ENCODE peak calls at places on chromosome 13, in eight cellular contexts. One of them, this sample, is unnamed.
A peak's percentile ranks its signal among the peaks of the same experiment; 100 is the strongest.

GRCh38 chr13:48334534-48335127 is 31.1 kb downstream of the RB1 start:
- DNase-seq in activated CD4-positive, alpha-beta T cell treated with anti-CD3 and anti-CD28 coated beads, Interleukin-2, amount 50 U/mL, for 48 hours: no peak
- DNase-seq in stimulated activated CD4-positive, alpha-beta T cell treated with anti-CD3 and anti-CD28 coated beads, Interleukin-1b, Interleukin-23, amount 100 ng/mL, for 48 hours: no peak
- DNase-seq in fibroblast of gingiva: peak; percentile 44
- DNase-seq in cardiac muscle cell: peak; percentile 5
- DNase-seq in astrocyte of the spinal cord: peak; percentile 59
- DNase-seq in skeletal muscle cell: no peak
- DNase-seq in effector memory CD4-positive, alpha-beta T cell: no peak
- DNase-seq in this sample: peak; percentile 24

GRCh38 chr13:106143392-106143791 is 392.1 kb downstream of the EFNB2 start:
- DNase-seq in activated CD4-positive, alpha-beta T cell treated with anti-CD3 and anti-CD28 coated beads, Interleukin-2, amount 50 U/mL, for 48 hours: no peak
- DNase-seq in stimulated activated CD4-positive, alpha-beta T cell treated with anti-CD3 and anti-CD28 coated beads, Interleukin-1b, Interleukin-23, amount 100 ng/mL, for 48 hours: no peak
- DNase-seq in fibroblast of gingiva: peak; percentile 86
- DNase-seq in cardiac muscle cell: no peak
- DNase-seq in astrocyte of the spinal cord: peak; percentile 39
- DNase-seq in skeletal muscle cell: no peak
- DNase-seq in effector memory CD4-positive, alpha-beta T cell: no peak
- DNase-seq in this sample: no peak

GRCh38 chr13:46087481-46087880 is 17.4 kb downstream of the CPB2 start:
- DNase-seq in activated CD4-positive, alpha-beta T cell treated with anti-CD3 and anti-CD28 coated beads, Interleukin-2, amount 50 U/mL, for 48 hours: no peak
- DNase-seq in stimulated activated CD4-positive, alpha-beta T cell treated with anti-CD3 and anti-CD28 coated beads, Interleukin-1b, Interleukin-23, amount 100 ng/mL, for 48 hours: no peak
- DNase-seq in fibroblast of gingiva: no peak
- DNase-seq in cardiac muscle cell: no peak
- DNase-seq in astrocyte of the spinal cord: no peak
- DNase-seq in skeletal muscle cell: no peak
- DNase-seq in effector memory CD4-positive, alpha-beta T cell: no peak
- DNase-seq in this sample: no peak

GRCh38 chr13:61110804-61111203 is 304.8 kb downstream of the PCDH20 start:
- DNase-seq in activated CD4-positive, alpha-beta T cell treated with anti-CD3 and anti-CD28 coated beads, Interleukin-2, amount 50 U/mL, for 48 hours: no peak
- DNase-seq in stimulated activated CD4-positive, alpha-beta T cell treated with anti-CD3 and anti-CD28 coated beads, Interleukin-1b, Interleukin-23, amount 100 ng/mL, for 48 hours: no peak
- DNase-seq in fibroblast of gingiva: no peak
- DNase-seq in cardiac muscle cell: no peak
- DNase-seq in astrocyte of the spinal cord: no peak
- DNase-seq in skeletal muscle cell: no peak
- DNase-seq in effector memory CD4-positive, alpha-beta T cell: no peak
- DNase-seq in this sample: no peak

GRCh38 chr13:110957181-110957884 is 42.5 kb upstream of the ANKRD10 start:
- DNase-seq in activated CD4-positive, alpha-beta T cell treated with anti-CD3 and anti-CD28 coated beads, Interleukin-2, amount 50 U/mL, for 48 hours: no peak
- DNase-seq in stimulated activated CD4-positive, alpha-beta T cell treated with anti-CD3 and anti-CD28 coated beads, Interleukin-1b, Interleukin-23, amount 100 ng/mL, for 48 hours: no peak
- DNase-seq in fibroblast of gingiva: no peak
- DNase-seq in cardiac muscle cell: no peak
- DNase-seq in astrocyte of the spinal cord: peak; percentile 20
- DNase-seq in skeletal muscle cell: no peak
- DNase-seq in effector memory CD4-positive, alpha-beta T cell: no peak
- DNase-seq in this sample: no peak

GRCh38 chr13:112077729-112078128 is 10.8 kb downstream of the SOX1 start:
- DNase-seq in activated CD4-positive, alpha-beta T cell treated with anti-CD3 and anti-CD28 coated beads, Interleukin-2, amount 50 U/mL, for 48 hours: no peak
- DNase-seq in stimulated activated CD4-positive, alpha-beta T cell treated with anti-CD3 and anti-CD28 coated beads, Interleukin-1b, Interleukin-23, amount 100 ng/mL, for 48 hours: no peak
- DNase-seq in fibroblast of gingiva: no peak
- DNase-seq in cardiac muscle cell: no peak
- DNase-seq in astrocyte of the spinal cord: no peak
- DNase-seq in skeletal muscle cell: no peak
- DNase-seq in effector memory CD4-positive, alpha-beta T cell: no peak
- DNase-seq in this sample: no peak

GRCh38 chr13:33249066-33249465 is 36.5 kb downstream of the STARD13 start:
- DNase-seq in activated CD4-positive, alpha-beta T cell treated with anti-CD3 and anti-CD28 coated beads, Interleukin-2, amount 50 U/mL, for 48 hours: no peak
- DNase-seq in stimulated activated CD4-positive, alpha-beta T cell treated with anti-CD3 and anti-CD28 coated beads, Interleukin-1b, Interleukin-23, amount 100 ng/mL, for 48 hours: no peak
- DNase-seq in fibroblast of gingiva: no peak
- DNase-seq in cardiac muscle cell: no peak
- DNase-seq in astrocyte of the spinal cord: no peak
- DNase-seq in skeletal muscle cell: no peak
- DNase-seq in effector memory CD4-positive, alpha-beta T cell: no peak
- DNase-seq in this sample: no peak

GRCh38 chr13:30698023-30698422 is 37.3 kb upstream of the ALOX5AP start:
- DNase-seq in activated CD4-positive, alpha-beta T cell treated with anti-CD3 and anti-CD28 coated beads, Interleukin-2, amount 50 U/mL, for 48 hours: no peak
- DNase-seq in stimulated activated CD4-positive, alpha-beta T cell treated with anti-CD3 and anti-CD28 coated beads, Interleukin-1b, Interleukin-23, amount 100 ng/mL, for 48 hours: no peak
- DNase-seq in fibroblast of gingiva: peak; percentile 71
- DNase-seq in cardiac muscle cell: no peak
- DNase-seq in astrocyte of the spinal cord: peak; percentile 90
- DNase-seq in skeletal muscle cell: no peak
- DNase-seq in effector memory CD4-positive, alpha-beta T cell: no peak
- DNase-seq in this sample: no peak

GRCh38 chr13:74868044-74868443 is 613.9 kb downstream of the TBC1D4 start:
- DNase-seq in activated CD4-positive, alpha-beta T cell treated with anti-CD3 and anti-CD28 coated beads, Interleukin-2, amount 50 U/mL, for 48 hours: no peak
- DNase-seq in stimulated activated CD4-positive, alpha-beta T cell treated with anti-CD3 and anti-CD28 coated beads, Interleukin-1b, Interleukin-23, amount 100 ng/mL, for 48 hours: no peak
- DNase-seq in fibroblast of gingiva: no peak
- DNase-seq in cardiac muscle cell: no peak
- DNase-seq in astrocyte of the spinal cord: no peak
- DNase-seq in skeletal muscle cell: peak; percentile 31
- DNase-seq in effector memory CD4-positive, alpha-beta T cell: no peak
- DNase-seq in this sample: no peak

GRCh38 chr13:99974939-99975561 is 3.5 kb upstream of the ZIC5 start:
- DNase-seq in activated CD4-positive, alpha-beta T cell treated with anti-CD3 and anti-CD28 coated beads, Interleukin-2, amount 50 U/mL, for 48 hours: no peak
- DNase-seq in stimulated activated CD4-positive, alpha-beta T cell treated with anti-CD3 and anti-CD28 coated beads, Interleukin-1b, Interleukin-23, amount 100 ng/mL, for 48 hours: no peak
- DNase-seq in fibroblast of gingiva: no peak
- DNase-seq in cardiac muscle cell: peak; percentile 0
- DNase-seq in astrocyte of the spinal cord: no peak
- DNase-seq in skeletal muscle cell: no peak
- DNase-seq in effector memory CD4-positive, alpha-beta T cell: no peak
- DNase-seq in this sample: no peak

GRCh38 chr13:31521466-31521865 is 217.9 kb upstream of the RXFP2 start:
- DNase-seq in activated CD4-positive, alpha-beta T cell treated with anti-CD3 and anti-CD28 coated beads, Interleukin-2, amount 50 U/mL, for 48 hours: no peak
- DNase-seq in stimulated activated CD4-positive, alpha-beta T cell treated with anti-CD3 and anti-CD28 coated beads, Interleukin-1b, Interleukin-23, amount 100 ng/mL, for 48 hours: no peak
- DNase-seq in fibroblast of gingiva: peak; percentile 58
- DNase-seq in cardiac muscle cell: no peak
- DNase-seq in astrocyte of the spinal cord: no peak
- DNase-seq in skeletal muscle cell: no peak
- DNase-seq in effector memory CD4-positive, alpha-beta T cell: no peak
- DNase-seq in this sample: no peak

GRCh38 chr13:47621931-47622330 is 379.1 kb downstream of the SUCLA2 start:
- DNase-seq in activated CD4-positive, alpha-beta T cell treated with anti-CD3 and anti-CD28 coated beads, Interleukin-2, amount 50 U/mL, for 48 hours: no peak
- DNase-seq in stimulated activated CD4-positive, alpha-beta T cell treated with anti-CD3 and anti-CD28 coated beads, Interleukin-1b, Interleukin-23, amount 100 ng/mL, for 48 hours: no peak
- DNase-seq in fibroblast of gingiva: no peak
- DNase-seq in cardiac muscle cell: no peak
- DNase-seq in astrocyte of the spinal cord: peak; percentile 38
- DNase-seq in skeletal muscle cell: peak; percentile 17
- DNase-seq in effector memory CD4-positive, alpha-beta T cell: no peak
- DNase-seq in this sample: no peak

GRCh38 chr13:110275931-110276552 is 30.9 kb downstream of the COL4A1 start:
- DNase-seq in activated CD4-positive, alpha-beta T cell treated with anti-CD3 and anti-CD28 coated beads, Interleukin-2, amount 50 U/mL, for 48 hours: no peak
- DNase-seq in stimulated activated CD4-positive, alpha-beta T cell treated with anti-CD3 and anti-CD28 coated beads, Interleukin-1b, Interleukin-23, amount 100 ng/mL, for 48 hours: no peak
- DNase-seq in fibroblast of gingiva: peak; percentile 80
- DNase-seq in cardiac muscle cell: no peak
- DNase-seq in astrocyte of the spinal cord: no peak
- DNase-seq in skeletal muscle cell: no peak
- DNase-seq in effector memory CD4-positive, alpha-beta T cell: no peak
- DNase-seq in this sample: no peak

GRCh38 chr13:113650731-113651148 is 7.3 kb downstream of the ATP4B start:
- DNase-seq in activated CD4-positive, alpha-beta T cell treated with anti-CD3 and anti-CD28 coated beads, Interleukin-2, amount 50 U/mL, for 48 hours: no peak
- DNase-seq in stimulated activated CD4-positive, alpha-beta T cell treated with anti-CD3 and anti-CD28 coated beads, Interleukin-1b, Interleukin-23, amount 100 ng/mL, for 48 hours: no peak
- DNase-seq in fibroblast of gingiva: no peak
- DNase-seq in cardiac muscle cell: no peak
- DNase-seq in astrocyte of the spinal cord: no peak
- DNase-seq in skeletal muscle cell: no peak
- DNase-seq in effector memory CD4-positive, alpha-beta T cell: no peak
- DNase-seq in this sample: no peak

GRCh38 chr13:105655046-105655445 is 880.4 kb downstream of the EFNB2 start:
- DNase-seq in activated CD4-positive, alpha-beta T cell treated with anti-CD3 and anti-CD28 coated beads, Interleukin-2, amount 50 U/mL, for 48 hours: no peak
- DNase-seq in stimulated activated CD4-positive, alpha-beta T cell treated with anti-CD3 and anti-CD28 coated beads, Interleukin-1b, Interleukin-23, amount 100 ng/mL, for 48 hours: no peak
- DNase-seq in fibroblast of gingiva: no peak
- DNase-seq in cardiac muscle cell: no peak
- DNase-seq in astrocyte of the spinal cord: peak; percentile 77
- DNase-seq in skeletal muscle cell: peak; percentile 57
- DNase-seq in effector memory CD4-positive, alpha-beta T cell: no peak
- DNase-seq in this sample: no peak

GRCh38 chr13:29577135-29578051 is 18.1 kb downstream of the SLC7A1 start:
- DNase-seq in activated CD4-positive, alpha-beta T cell treated with anti-CD3 and anti-CD28 coated beads, Interleukin-2, amount 50 U/mL, for 48 hours: no peak
- DNase-seq in stimulated activated CD4-positive, alpha-beta T cell treated with anti-CD3 and anti-CD28 coated beads, Interleukin-1b, Interleukin-23, amount 100 ng/mL, for 48 hours: no peak
- DNase-seq in fibroblast of gingiva: no peak
- DNase-seq in cardiac muscle cell: no peak
- DNase-seq in astrocyte of the spinal cord: no peak
- DNase-seq in skeletal muscle cell: no peak
- DNase-seq in effector memory CD4-positive, alpha-beta T cell: no peak
- DNase-seq in this sample: no peak

GRCh38 chr13:103222683-103223082 is 156.5 kb upstream of the SLC10A2 start:
- DNase-seq in activated CD4-positive, alpha-beta T cell treated with anti-CD3 and anti-CD28 coated beads, Interleukin-2, amount 50 U/mL, for 48 hours: no peak
- DNase-seq in stimulated activated CD4-positive, alpha-beta T cell treated with anti-CD3 and anti-CD28 coated beads, Interleukin-1b, Interleukin-23, amount 100 ng/mL, for 48 hours: no peak
- DNase-seq in fibroblast of gingiva: no peak
- DNase-seq in cardiac muscle cell: no peak
- DNase-seq in astrocyte of the spinal cord: no peak
- DNase-seq in skeletal muscle cell: no peak
- DNase-seq in effector memory CD4-positive, alpha-beta T cell: no peak
- DNase-seq in this sample: no peak

GRCh38 chr13:101140936-101141335 is 275.4 kb downstream of the NALCN start:
- DNase-seq in activated CD4-positive, alpha-beta T cell treated with anti-CD3 and anti-CD28 coated beads, Interleukin-2, amount 50 U/mL, for 48 hours: no peak
- DNase-seq in stimulated activated CD4-positive, alpha-beta T cell treated with anti-CD3 and anti-CD28 coated beads, Interleukin-1b, Interleukin-23, amount 100 ng/mL, for 48 hours: no peak
- DNase-seq in fibroblast of gingiva: no peak
- DNase-seq in cardiac muscle cell: no peak
- DNase-seq in astrocyte of the spinal cord: no peak
- DNase-seq in skeletal muscle cell: no peak
- DNase-seq in effector memory CD4-positive, alpha-beta T cell: no peak
- DNase-seq in this sample: no peak

GRCh38 chr13:30307194-30307965 is at the start of gene KATNAL1:
- DNase-seq in activated CD4-positive, alpha-beta T cell treated with anti-CD3 and anti-CD28 coated beads, Interleukin-2, amount 50 U/mL, for 48 hours: peak; percentile 75
- DNase-seq in stimulated activated CD4-positive, alpha-beta T cell treated with anti-CD3 and anti-CD28 coated beads, Interleukin-1b, Interleukin-23, amount 100 ng/mL, for 48 hours: peak; percentile 70
- DNase-seq in fibroblast of gingiva: peak; percentile 74
- DNase-seq in cardiac muscle cell: peak; percentile 85
- DNase-seq in astrocyte of the spinal cord: peak; percentile 77
- DNase-seq in skeletal muscle cell: peak; percentile 14
- DNase-seq in effector memory CD4-positive, alpha-beta T cell: peak; percentile 67
- DNase-seq in this sample: no peak

This sample was measured in GM12878.